ENCODE peak calls at places on chromosome 1, in seven cellular contexts. One of them, this sample, is unnamed.

GRCh38 chr1:115156826-115157468 is 67.6 kb upstream of the TSPAN2 start:
- DNase-seq in B cell: no peak
- DNase-seq in PC-3: no peak
- DNase-seq in endothelial cell: no peak
- DNase-seq in Right ventricle myocardium inferior: no peak
- DNase-seq in HT1080: no peak
- DNase-seq in mammary epithelial cell: no peak
- DNase-seq in this sample: no peak

GRCh38 chr1:208083016-208083714 is 161.0 kb downstream of the PLXNA2 start:
- DNase-seq in B cell: no peak
- DNase-seq in PC-3: no peak
- DNase-seq in endothelial cell: no peak
- DNase-seq in Right ventricle myocardium inferior: no peak
- DNase-seq in HT1080: no peak
- DNase-seq in mammary epithelial cell: no peak
- DNase-seq in this sample: no peak

GRCh38 chr1:94961582-94961981 is 34.7 kb upstream of the CNN3 start:
- DNase-seq in B cell: no peak
- DNase-seq in PC-3: no peak
- DNase-seq in endothelial cell: no peak
- DNase-seq in Right ventricle myocardium inferior: no peak
- DNase-seq in HT1080: no peak
- DNase-seq in mammary epithelial cell: no peak
- DNase-seq in this sample: no peak

GRCh38 chr1:2233997-2234761 is 6.1 kb downstream of the SKI start:
- DNase-seq in B cell: peak
- DNase-seq in PC-3: peak
- DNase-seq in endothelial cell: no peak
- DNase-seq in Right ventricle myocardium inferior: peak
- DNase-seq in HT1080: peak
- DNase-seq in mammary epithelial cell: peak
- DNase-seq in this sample: peak

GRCh38 chr1:54165146-54165545 is 12.3 kb upstream of the CDCP2 start:
- DNase-seq in B cell: no peak
- DNase-seq in PC-3: no peak
- DNase-seq in endothelial cell: no peak
- DNase-seq in Right ventricle myocardium inferior: peak
- DNase-seq in HT1080: no peak
- DNase-seq in mammary epithelial cell: no peak
- DNase-seq in this sample: no peak

GRCh38 chr1:155218854-155219591 is 10.5 kb downstream of the MTX1 start:
- DNase-seq in B cell: no peak
- DNase-seq in PC-3: peak
- DNase-seq in endothelial cell: peak
- DNase-seq in Right ventricle myocardium inferior: no peak
- DNase-seq in HT1080: peak
- DNase-seq in mammary epithelial cell: peak
- DNase-seq in this sample: peak

GRCh38 chr1:44803312-44804095 is 3.3 kb downstream of the PLK3 start:
- DNase-seq in B cell: peak
- DNase-seq in PC-3: no peak
- DNase-seq in endothelial cell: no peak
- DNase-seq in Right ventricle myocardium inferior: peak
- DNase-seq in HT1080: no peak
- DNase-seq in mammary epithelial cell: no peak
- DNase-seq in this sample: no peak

GRCh38 chr1:161166669-161167548 is 683 bp downstream of the PPOX start:
- DNase-seq in B cell: no peak
- DNase-seq in PC-3: no peak
- DNase-seq in endothelial cell: peak
- DNase-seq in Right ventricle myocardium inferior: peak
- DNase-seq in HT1080: no peak
- DNase-seq in mammary epithelial cell: no peak
- DNase-seq in this sample: no peak

GRCh38 chr1:194959795-194960194 is 1648.4 kb downstream of the KCNT2 start:
- DNase-seq in B cell: no peak
- DNase-seq in PC-3: no peak
- DNase-seq in endothelial cell: no peak
- DNase-seq in Right ventricle myocardium inferior: no peak
- DNase-seq in HT1080: no peak
- DNase-seq in mammary epithelial cell: no peak
- DNase-seq in this sample: no peak

GRCh38 chr1:93874025-93874651 is 4.9 kb downstream of the DNTTIP2 start:
- DNase-seq in B cell: no peak
- DNase-seq in PC-3: peak
- DNase-seq in endothelial cell: no peak
- DNase-seq in Right ventricle myocardium inferior: no peak
- DNase-seq in HT1080: peak
- DNase-seq in mammary epithelial cell: peak
- DNase-seq in this sample: peak

GRCh38 chr1:24015226-24016210 is 35.4 kb upstream of the SRSF10 start:
- DNase-seq in B cell: no peak
- DNase-seq in PC-3: no peak
- DNase-seq in endothelial cell: no peak
- DNase-seq in Right ventricle myocardium inferior: no peak
- DNase-seq in HT1080: no peak
- DNase-seq in mammary epithelial cell: no peak
- DNase-seq in this sample: no peak

GRCh38 chr1:97174039-97174704 is 452.6 kb downstream of the PTBP2 start:
- DNase-seq in B cell: no peak
- DNase-seq in PC-3: peak
- DNase-seq in endothelial cell: no peak
- DNase-seq in Right ventricle myocardium inferior: peak
- DNase-seq in HT1080: no peak
- DNase-seq in mammary epithelial cell: peak
- DNase-seq in this sample: no peak

GRCh38 chr1:43327549-43328292 is 9.9 kb upstream of the MPL start:
- DNase-seq in B cell: no peak
- DNase-seq in PC-3: no peak
- DNase-seq in endothelial cell: no peak
- DNase-seq in Right ventricle myocardium inferior: no peak
- DNase-seq in HT1080: no peak
- DNase-seq in mammary epithelial cell: no peak
- DNase-seq in this sample: no peak

GRCh38 chr1:15741183-15741850 is 982 bp upstream of the TMEM82 start:
- DNase-seq in B cell: peak
- DNase-seq in PC-3: peak
- DNase-seq in endothelial cell: peak
- DNase-seq in Right ventricle myocardium inferior: peak
- DNase-seq in HT1080: peak
- DNase-seq in mammary epithelial cell: peak
- DNase-seq in this sample: peak

GRCh38 chr1:18119978-18120377 is 12.4 kb downstream of the IGSF21 start:
- DNase-seq in B cell: no peak
- DNase-seq in PC-3: no peak
- DNase-seq in endothelial cell: no peak
- DNase-seq in Right ventricle myocardium inferior: no peak
- DNase-seq in HT1080: no peak
- DNase-seq in mammary epithelial cell: no peak
- DNase-seq in this sample: no peak

GRCh38 chr1:207309775-207310273 is 11.7 kb upstream of the CD55 start:
- DNase-seq in B cell: peak
- DNase-seq in PC-3: peak
- DNase-seq in endothelial cell: no peak
- DNase-seq in Right ventricle myocardium inferior: no peak
- DNase-seq in HT1080: peak
- DNase-seq in mammary epithelial cell: peak
- DNase-seq in this sample: peak

GRCh38 chr1:171219751-171220385 is 28.4 kb upstream of the FMO1 start:
- DNase-seq in B cell: no peak
- DNase-seq in PC-3: peak
- DNase-seq in endothelial cell: no peak
- DNase-seq in Right ventricle myocardium inferior: no peak
- DNase-seq in HT1080: peak
- DNase-seq in mammary epithelial cell: peak
- DNase-seq in this sample: no peak

GRCh38 chr1:211613951-211614350 is 35.0 kb upstream of the SLC30A1 start:
- DNase-seq in B cell: no peak
- DNase-seq in PC-3: no peak
- DNase-seq in endothelial cell: no peak
- DNase-seq in Right ventricle myocardium inferior: no peak
- DNase-seq in HT1080: no peak
- DNase-seq in mammary epithelial cell: no peak
- DNase-seq in this sample: peak

GRCh38 chr1:203117611-203118575 is 9.6 kb upstream of the ADORA1 start:
- DNase-seq in B cell: no peak
- DNase-seq in PC-3: peak
- DNase-seq in endothelial cell: peak
- DNase-seq in Right ventricle myocardium inferior: peak
- DNase-seq in HT1080: peak
- DNase-seq in mammary epithelial cell: peak
- DNase-seq in this sample: peak

GRCh38 chr1:20682571-20683236 is 21.5 kb upstream of the DDOST start:
- DNase-seq in B cell: no peak
- DNase-seq in PC-3: no peak
- DNase-seq in endothelial cell: no peak
- DNase-seq in Right ventricle myocardium inferior: peak
- DNase-seq in HT1080: no peak
- DNase-seq in mammary epithelial cell: no peak
- DNase-seq in this sample: no peak

GRCh38 chr1:14567903-14568302 is 30.6 kb upstream of the KAZN start:
- DNase-seq in B cell: no peak
- DNase-seq in PC-3: no peak
- DNase-seq in endothelial cell: no peak
- DNase-seq in Right ventricle myocardium inferior: no peak
- DNase-seq in HT1080: no peak
- DNase-seq in mammary epithelial cell: no peak
- DNase-seq in this sample: no peak

GRCh38 chr1:65253800-65254319 is 55.5 kb upstream of the DNAJC6 start:
- DNase-seq in B cell: no peak
- DNase-seq in PC-3: no peak
- DNase-seq in endothelial cell: no peak
- DNase-seq in Right ventricle myocardium inferior: no peak
- DNase-seq in HT1080: no peak
- DNase-seq in mammary epithelial cell: peak
- DNase-seq in this sample: no peak

GRCh38 chr1:161905269-161905884 is 118.3 kb downstream of the OLFML2B start:
- DNase-seq in B cell: no peak
- DNase-seq in PC-3: peak
- DNase-seq in endothelial cell: peak
- DNase-seq in Right ventricle myocardium inferior: no peak
- DNase-seq in HT1080: no peak
- DNase-seq in mammary epithelial cell: peak
- DNase-seq in this sample: peak

GRCh38 chr1:103529746-103530145 is 4.2 kb downstream of the RNPC3 start:
- DNase-seq in B cell: no peak
- DNase-seq in PC-3: peak
- DNase-seq in endothelial cell: no peak
- DNase-seq in Right ventricle myocardium inferior: no peak
- DNase-seq in HT1080: peak
- DNase-seq in mammary epithelial cell: peak
- DNase-seq in this sample: no peak

GRCh38 chr1:53561488-53562115 is 102.4 kb downstream of the DMRTB1 start:
- DNase-seq in B cell: peak
- DNase-seq in PC-3: no peak
- DNase-seq in endothelial cell: no peak
- DNase-seq in Right ventricle myocardium inferior: no peak
- DNase-seq in HT1080: no peak
- DNase-seq in mammary epithelial cell: no peak
- DNase-seq in this sample: no peak

This sample was measured in NCI-H460.